ENCODE peak calls at places on chromosomes 3 and 15, in seven cellular contexts. B is fibroblast of lung; U is CD4-positive, alpha-beta T cell; W is C1 segment of cervical spinal cord; L is T-helper 1 cell; V is BE2C; T is SW 1271. A is an unnamed sample.

GRCh38 chr3:142858043-142858442 is 30.8 kb downstream of the PCOLCE2 start:
- DNase-seq in B (no peak), U (no peak), W (no peak), L (no peak), V (no peak), T (no peak), A (no peak)

GRCh38 chr3:186413615-186414415 is 51.8 kb upstream of the DGKG start:
- DNase-seq in B (peak), U (no peak), W (peak), L (no peak), V (no peak), T (no peak), A (no peak)

GRCh38 chr15:58924326-58924725 is 9.2 kb downstream of the SLTM start:
- DNase-seq in B (peak), U (no peak), W (no peak), L (no peak), V (no peak), T (no peak), A (no peak)

GRCh38 chr3:153219147-153219546 is 57.1 kb downstream of the RAP2B start:
- DNase-seq in B (peak), U (no peak), W (no peak), L (no peak), V (no peak), T (no peak), A (no peak)

GRCh38 chr15:35496585-35496984 is 49.4 kb downstream of the DPH6 start:
- DNase-seq in B (no peak), U (no peak), W (no peak), L (no peak), V (no peak), T (no peak), A (no peak)

GRCh38 chr15:29674661-29675533 is 147.4 kb downstream of the TJP1 start:
- DNase-seq in B (peak), U (no peak), W (peak), L (no peak), V (peak), T (no peak), A (no peak)

GRCh38 chr15:78739996-78740903 is 71.0 kb downstream of the ADAMTS7 start:
- DNase-seq in B (no peak), U (peak), W (no peak), L (no peak), V (peak), T (no peak), A (peak)

GRCh38 chr3:108437439-108437838 is 73.0 kb downstream of the MYH15 start:
- DNase-seq in B (no peak), U (no peak), W (no peak), L (no peak), V (no peak), T (no peak), A (no peak)

GRCh38 chr3:49689046-49689886 is at the start of the genes MST1 and RNF123:
- DNase-seq in B (peak), U (peak), W (no peak), L (peak), V (peak), T (no peak), A (peak)

GRCh38 chr3:49120096-49120437 is 556 bp downstream of the USP19 start:
- DNase-seq in B (peak), U (no peak), W (no peak), L (no peak), V (no peak), T (no peak), A (no peak)

GRCh38 chr3:196246612-196247308 is 30.4 kb downstream of the SLC51A start:
- DNase-seq in B (peak), U (no peak), W (no peak), L (no peak), V (no peak), T (no peak), A (no peak)

GRCh38 chr15:99764521-99764920 is 31.3 kb upstream of the LYSMD4 start:
- DNase-seq in B (no peak), U (no peak), W (no peak), L (no peak), V (no peak), T (no peak), A (no peak)

GRCh38 chr15:92839696-92840095 is 60.4 kb upstream of the CHD2 start:
- DNase-seq in B (no peak), U (no peak), W (no peak), L (no peak), V (no peak), T (no peak), A (no peak)

GRCh38 chr3:41125258-41125657 is 74.0 kb upstream of the CTNNB1 start:
- DNase-seq in B (no peak), U (no peak), W (no peak), L (no peak), V (no peak), T (no peak), A (no peak)

GRCh38 chr3:157477441-157477840 is 25.8 kb downstream of the VEPH1 start:
- DNase-seq in B (peak), U (no peak), W (no peak), L (no peak), V (no peak), T (no peak), A (no peak)

GRCh38 chr15:77144028-77144427 is 73.1 kb upstream of the TSPAN3 start:
- DNase-seq in B (peak), U (no peak), W (no peak), L (no peak), V (no peak), T (no peak), A (no peak)

GRCh38 chr3:184031187-184031792 is at the start of gene HTR3D:
- DNase-seq in B (no peak), U (no peak), W (no peak), L (no peak), V (no peak), T (no peak), A (no peak)

GRCh38 chr3:122668930-122669730 is 11.5 kb upstream of the PARP14 start:
- DNase-seq in B (peak), U (no peak), W (no peak), L (no peak), V (no peak), T (no peak), A (no peak)

A was measured in T-helper 17 cell.